ENCODE peak calls at places on chromosome 18, in seven cellular contexts. Q is kidney, W is body of pancreas, T is DND-41, L is PC-3, M is pancreas, H is fibroblast of the aortic adventitia. K is an unnamed sample.

GRCh38 chr18:12258719-12259705 is 4.9 kb downstream of the CIDEA start:
- DNase-seq in Q (no peak), W (no peak), T (no peak), L (no peak), M (no peak), H (no peak), K (no peak)

GRCh38 chr18:421236-422155 is 79.0 kb downstream of the COLEC12 start:
- DNase-seq in Q (no peak), W (no peak), T (no peak), L (peak; percentile 30), M (no peak), H (peak; percentile 82), K (no peak)

GRCh38 chr18:30929065-30929464 is 113.5 kb downstream of the DSC3 start:
- DNase-seq in Q (no peak), W (no peak), T (no peak), L (no peak), M (no peak), H (no peak), K (peak; percentile 38)

GRCh38 chr18:32389868-32390267 is 80.8 kb downstream of the GAREM1 start:
- DNase-seq in Q (peak; percentile 72), W (peak; percentile 91), T (no peak), L (no peak), M (peak; percentile 90), H (no peak), K (peak; percentile 42)

GRCh38 chr18:52766002-52766540 is 426.1 kb downstream of the DCC start:
- DNase-seq in Q (no peak), W (no peak), T (no peak), L (no peak), M (no peak), H (no peak), K (no peak)

GRCh38 chr18:54284967-54285785 is 15.9 kb downstream of the POLI start:
- DNase-seq in Q (peak; percentile 78), W (no peak), T (no peak), L (peak; percentile 74), M (no peak), H (peak; percentile 47), K (peak; percentile 82)

GRCh38 chr18:52484977-52485376 is 145.0 kb downstream of the DCC start:
- DNase-seq in Q (no peak), W (no peak), T (no peak), L (peak; percentile 3), M (no peak), H (no peak), K (no peak)

GRCh38 chr18:76558881-76559667 is 64.0 kb upstream of the ZNF516 start:
- DNase-seq in Q (no peak), W (no peak), T (no peak), L (peak; percentile 48), M (no peak), H (no peak), K (peak; percentile 96)

GRCh38 chr18:2916184-2916583 is 69.4 kb downstream of the EMILIN2 start:
- DNase-seq in Q (no peak), W (no peak), T (no peak), L (no peak), M (no peak), H (no peak), K (no peak)

GRCh38 chr18:49059028-49059670 is 108.4 kb upstream of the SMAD7 start:
- DNase-seq in Q (no peak), W (no peak), T (no peak), L (peak; percentile 3), M (no peak), H (peak; percentile 13), K (no peak)

GRCh38 chr18:58581265-58581664 is 47.6 kb downstream of the ALPK2 start:
- DNase-seq in Q (no peak), W (no peak), T (no peak), L (peak; percentile 85), M (no peak), H (peak; percentile 93), K (peak; percentile 80)

GRCh38 chr18:30271716-30272115 is 770.8 kb downstream of the DSC3 start:
- DNase-seq in Q (no peak), W (no peak), T (no peak), L (peak; percentile 50), M (no peak), H (no peak), K (peak; percentile 36)

GRCh38 chr18:57286949-57287348 is 65.4 kb upstream of the ST8SIA3 start:
- DNase-seq in Q (no peak), W (no peak), T (no peak), L (no peak), M (no peak), H (no peak), K (no peak)

GRCh38 chr18:72935744-72936143 is 68.0 kb upstream of the NETO1 start:
- DNase-seq in Q (no peak), W (no peak), T (no peak), L (no peak), M (no peak), H (no peak), K (peak; percentile 6)

GRCh38 chr18:2050016-2050415 is 521.3 kb downstream of the METTL4 start:
- DNase-seq in Q (no peak), W (no peak), T (peak; percentile 18), L (no peak), M (no peak), H (peak; percentile 6), K (peak; percentile 31)

GRCh38 chr18:74518456-74519315 is 15.6 kb upstream of the CNDP1 start:
- DNase-seq in Q (no peak), W (peak; percentile 10), T (no peak), L (no peak), M (no peak), H (no peak), K (no peak)

DNA sequence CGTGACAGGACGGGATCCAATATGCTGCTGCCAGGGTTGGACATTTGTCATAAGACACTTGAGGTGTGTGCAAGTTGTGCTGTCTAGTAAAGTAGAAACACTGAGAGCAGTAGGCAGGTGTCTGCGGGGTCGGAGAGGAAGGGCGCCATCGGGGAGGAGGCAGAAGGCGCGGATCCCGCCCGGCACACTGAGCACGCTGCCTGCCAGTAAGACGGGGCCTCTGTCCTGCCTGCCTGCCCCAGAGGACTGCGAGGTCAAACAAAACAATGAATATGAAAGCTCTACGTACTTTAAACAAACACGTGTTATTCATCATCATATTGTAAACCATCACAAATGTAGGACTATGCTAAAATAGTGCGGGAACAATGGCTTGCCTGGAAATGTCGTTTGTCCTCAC is 349.3 kb upstream of the SALL3 start:
- DNase-seq in Q (no peak), W (no peak), T (no peak), L (no peak), M (peak; percentile 21), H (no peak), K (no peak)
- TF ChIP-seq CTCF in Q (no peak), W (no peak), T (no peak), L (no peak), M (no peak), H (no peak), K (no peak)

DNA sequence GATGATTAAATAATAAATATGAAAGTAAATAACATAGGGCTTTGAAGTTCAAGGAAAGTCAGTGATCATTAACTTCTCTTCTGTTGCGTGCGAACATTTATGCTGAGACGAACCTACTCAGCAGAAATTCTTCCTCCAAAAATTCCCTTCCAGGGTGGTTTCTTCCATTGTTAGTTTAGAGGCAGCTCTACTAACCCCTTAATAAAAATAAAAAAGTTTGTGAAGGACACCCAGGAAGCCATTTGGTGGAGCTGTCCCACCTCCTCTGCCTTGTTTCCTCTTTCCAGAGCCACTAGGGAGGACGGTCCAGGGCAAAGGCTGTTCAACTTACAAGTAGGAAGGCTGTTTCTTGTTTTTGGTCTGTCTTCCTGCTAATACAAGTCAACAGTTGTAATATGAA is 2.1 kb upstream of the SMAD2 start:
- DNase-seq in Q (no peak), W (no peak), T (no peak), L (no peak), M (no peak), H (no peak), K (no peak)
- TF ChIP-seq CTCF in Q (no peak), W (no peak), T (peak; percentile 44), L (no peak), M (no peak), H (no peak), K (no peak)

DNA sequence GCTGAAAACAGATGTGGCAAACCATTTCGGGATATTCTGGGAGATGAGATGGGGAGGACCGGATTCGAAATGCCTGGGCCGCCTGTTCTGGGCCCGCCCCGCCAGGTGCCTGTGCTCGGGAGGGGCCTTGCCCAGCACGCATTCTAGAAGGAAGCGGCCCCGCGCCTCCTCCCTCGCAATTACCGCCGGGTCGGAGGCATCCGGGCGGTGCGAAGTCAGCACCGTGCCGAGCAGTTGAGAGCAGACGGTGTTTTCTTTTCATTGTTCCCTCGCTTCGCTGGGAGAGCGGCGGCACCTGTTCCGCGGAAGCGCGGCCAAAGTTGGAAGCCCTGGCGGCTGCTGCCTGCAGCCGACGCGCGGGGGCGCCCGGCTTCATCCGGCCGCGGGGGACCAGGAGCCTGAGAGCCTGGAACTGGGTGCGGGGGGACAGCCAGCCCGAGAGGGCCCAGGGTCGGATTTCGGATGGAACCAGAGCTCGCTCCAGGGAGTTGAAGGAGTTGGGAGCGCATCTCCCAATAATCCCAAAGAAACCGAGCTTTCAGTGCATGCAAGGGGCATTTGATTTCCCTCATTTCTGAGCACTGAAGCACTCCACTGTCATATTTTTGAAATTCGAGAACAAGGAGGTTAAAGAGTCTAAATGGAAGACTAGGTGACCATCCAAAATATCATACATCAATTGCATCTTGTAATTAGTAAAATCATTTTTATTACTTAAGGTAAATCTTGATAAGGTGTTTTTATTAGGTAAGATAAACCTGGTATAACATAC is 241.8 kb upstream of the RAB12 start:
- DNase-seq in Q (peak; percentile 76), W (peak; percentile 53), T (no peak), L (peak; percentile 49), M (peak; percentile 89), H (no peak), K (peak; percentile 30)
- TF ChIP-seq CTCF in Q (peak; percentile 42), W (peak; percentile 55), T (no peak), L (peak; percentile 77), M (peak; percentile 50), H (peak; percentile 56), K (peak; percentile 41)

DNA sequence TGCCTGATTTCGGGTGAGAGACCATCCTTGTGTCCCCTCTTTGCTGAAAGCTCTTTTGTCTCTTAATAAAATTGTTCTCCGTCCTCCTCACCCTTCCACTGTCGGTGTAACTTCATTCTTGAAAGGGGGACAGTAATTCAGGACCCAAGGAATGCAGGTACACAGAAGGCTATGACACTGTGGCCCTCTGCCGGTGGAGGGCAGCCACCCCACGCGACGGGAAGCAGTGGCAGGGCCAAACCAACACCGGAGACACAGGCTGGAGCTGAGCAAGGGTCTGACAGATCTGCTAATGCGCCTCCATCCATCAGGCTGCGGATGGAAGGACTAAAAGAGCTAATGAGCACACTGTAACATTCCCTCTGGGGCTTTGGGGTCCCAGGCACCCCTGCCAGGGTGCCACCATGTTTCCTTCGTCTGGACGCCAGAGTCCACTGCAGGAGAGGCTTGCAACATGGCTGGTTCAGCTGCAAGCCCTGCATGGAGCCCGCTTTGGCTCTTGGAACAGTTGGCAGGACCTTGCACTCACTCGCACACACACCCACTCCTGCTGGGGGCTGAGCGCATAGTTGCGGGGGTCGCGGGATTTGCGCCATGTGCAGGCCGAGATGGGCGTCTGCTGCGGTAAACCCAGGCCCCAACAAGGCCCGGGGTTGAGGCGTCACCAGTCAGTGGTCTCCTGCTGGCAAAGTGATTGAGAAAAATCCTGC is 544.1 kb upstream of the CDH7 start:
- DNase-seq in Q (peak; percentile 63), W (no peak), T (no peak), L (peak; percentile 32), M (peak; percentile 41), H (no peak), K (no peak)
- TF ChIP-seq CTCF in Q (no peak), W (no peak), T (peak; percentile 21), L (peak; percentile 63), M (no peak), H (no peak), K (no peak)

GRCh38 chr18:50644807-50645206 is 84.9 kb downstream of the MAPK4 start:
- DNase-seq in Q (no peak), W (no peak), T (peak; percentile 7), L (peak; percentile 19), M (no peak), H (no peak), K (peak; percentile 63)
- TF ChIP-seq CTCF in Q (peak; percentile 15), W (no peak), T (peak; percentile 47), L (peak; percentile 45), M (no peak), H (no peak), K (peak; percentile 75)

K was measured in epithelial cell of esophagus.